ENCODE peak calls at places on chromosomes 2 and 18, in four cellular contexts. D, B, W and V are unnamed samples.

GRCh38 chr2:28009732-28010131 is 119.2 kb downstream of the BABAM2 start:
- DNase-seq in D (no peak), W (no peak), B (no peak), V (no peak)

GRCh38 chr2:24409700-24410556 is 49.6 kb upstream of the ITSN2 start:
- DNase-seq in W (no peak), B (peak; percentile 82), D (peak; percentile 45), V (no peak)

GRCh38 chr18:37396981-37397720 is 168.4 kb downstream of the CELF4 start:
- DNase-seq in W (no peak), D (no peak), B (no peak), V (no peak)

GRCh38 chr2:132037527-132038178 is 124.1 kb downstream of the ANKRD30BL start:
- DNase-seq in B (peak; percentile 38), W (peak; percentile 38), D (no peak), V (peak; percentile 58)

GRCh38 chr2:48600204-48600813 is 17.3 kb upstream of the GTF2A1L start:
- DNase-seq in D (no peak), B (peak; percentile 65), W (no peak), V (no peak)

GRCh38 chr2:146455325-146455724 is 1389.5 kb upstream of the ACVR2A start:
- DNase-seq in D (no peak), W (no peak), B (no peak), V (no peak)

GRCh38 chr2:191051825-191052778 is 38.1 kb upstream of the STAT1 start:
- DNase-seq in B (peak; percentile 80), D (no peak), W (no peak), V (no peak)

GRCh38 chr2:238527565-238527964 is 100.8 kb downstream of the ASB1 start:
- DNase-seq in W (no peak), D (no peak), B (peak; percentile 90), V (no peak)

GRCh38 chr2:159326569-159327255 is 40.2 kb upstream of the WDSUB1 start:
- DNase-seq in D (no peak), B (peak; percentile 73), W (no peak), V (no peak)

GRCh38 chr2:239206851-239207250 is 194.0 kb downstream of the HDAC4 start:
- DNase-seq in W (no peak), B (no peak), D (no peak), V (no peak)

GRCh38 chr2:422676-423435 is 135.0 kb upstream of the ALKAL2 start:
- DNase-seq in W (no peak), B (no peak), D (no peak), V (no peak)

GRCh38 chr18:48997985-48998831 is 47.4 kb upstream of the SMAD7 start:
- DNase-seq in W (peak; percentile 87), D (no peak), B (peak; percentile 99), V (peak; percentile 83)

GRCh38 chr18:44801796-44802195 is 121.1 kb downstream of the SETBP1 start:
- DNase-seq in B (no peak), W (no peak), D (no peak), V (no peak)

GRCh38 chr2:52178845-52179244 is 1146.9 kb upstream of the NRXN1 start:
- DNase-seq in D (no peak), W (no peak), B (no peak), V (no peak)

GRCh38 chr2:17878222-17879136 is at the start of gene KCNS3:
- DNase-seq in B (peak; percentile 78), D (peak; percentile 40), W (peak; percentile 62), V (peak; percentile 82)

GRCh38 chr2:202178342-202178958 is 59.9 kb downstream of the SUMO1 start:
- DNase-seq in D (peak; percentile 59), B (peak; percentile 79), W (no peak), V (no peak)

GRCh38 chr2:26008851-26009566 is 24.9 kb upstream of the RAB10 start:
- DNase-seq in D (peak; percentile 47), W (peak; percentile 82), B (peak; percentile 91), V (peak; percentile 69)

GRCh38 chr2:218027426-218028188 is 24.8 kb upstream of the TNS1 start:
- DNase-seq in B (no peak), W (no peak), D (no peak), V (peak; percentile 54)
- H3K4me1 ChIP-seq in B (no peaks in the 10 kb centered on the region), W (no peaks in the 10 kb centered on the region), D (no peaks in the 10 kb centered on the region), V (no peaks in the 10 kb centered on the region)

DNA sequence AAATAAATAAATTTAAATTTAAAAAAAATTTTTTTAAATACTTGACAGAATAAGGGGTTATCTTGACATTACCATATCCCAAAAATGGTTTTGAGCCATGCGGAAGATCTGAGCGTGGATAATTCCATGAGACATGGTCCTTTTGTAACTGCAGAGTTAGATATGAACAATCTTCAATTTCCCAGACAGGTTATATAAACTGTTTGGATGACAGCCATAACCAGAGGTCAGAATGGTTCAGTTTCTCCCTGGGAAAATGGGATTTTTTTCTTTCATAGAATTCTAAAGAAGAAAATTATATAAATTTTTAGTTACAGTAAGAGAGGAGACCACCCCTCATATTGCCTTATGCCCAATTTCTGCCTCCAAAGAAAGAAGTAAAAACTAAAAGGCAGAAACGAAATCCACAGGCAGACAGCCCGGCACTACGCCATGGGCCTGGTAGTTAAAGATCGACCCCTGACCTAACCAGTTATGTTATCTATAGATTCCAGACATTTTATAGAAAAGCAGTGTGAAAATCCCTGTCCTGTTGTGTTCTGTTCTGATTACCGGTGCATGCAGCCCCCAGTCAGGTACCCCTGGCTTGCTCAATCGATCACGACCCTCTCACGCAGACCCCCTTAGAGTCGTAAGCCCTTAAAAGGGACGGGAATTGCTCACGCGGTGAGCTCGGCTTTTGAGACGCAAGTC is 3.0 kb downstream of the GALM start:
- DNase-seq in D (no peak), W (no peak), B (no peak), V (no peak)
- H3K4me1 ChIP-seq in D (peaks cover 18% of the 10 kb centered on the region), W (peaks cover 21% of the 10 kb centered on the region), B (peaks cover 21% of the 10 kb centered on the region), V (peaks cover 11% of the 10 kb centered on the region)

DNA sequence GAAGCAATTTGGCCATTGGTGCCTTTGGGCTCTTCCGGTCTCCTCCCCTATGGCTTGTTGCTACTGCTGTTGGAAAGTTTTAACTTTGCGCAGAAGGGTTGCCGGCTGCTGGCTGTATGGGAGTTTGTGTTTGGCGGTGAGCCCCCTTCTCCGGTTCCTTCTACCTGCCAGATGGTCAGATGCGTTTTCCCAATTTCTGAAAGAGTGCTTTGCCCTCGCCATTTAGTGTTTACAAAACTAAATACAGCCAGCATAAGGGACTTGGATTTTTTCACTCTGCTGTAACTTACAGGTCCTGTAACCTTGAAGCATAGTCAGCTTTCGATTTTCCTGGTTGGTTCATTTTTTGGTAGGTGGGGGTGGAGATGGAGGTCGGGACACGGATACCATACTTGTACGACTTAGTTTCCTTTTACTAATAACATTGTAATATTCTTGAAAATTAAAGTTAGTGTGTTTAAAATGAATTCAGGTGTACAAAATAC is 604 bp downstream of the COQ10B start:
- DNase-seq in W (no peak), D (peak; percentile 87), B (no peak), V (no peak)
- H3K4me1 ChIP-seq in W (peaks cover 16% of the 10 kb centered on the region), D (peaks cover 23% of the 10 kb centered on the region), B (peaks cover 24% of the 10 kb centered on the region), V (peaks cover 27% of the 10 kb centered on the region)

DNA sequence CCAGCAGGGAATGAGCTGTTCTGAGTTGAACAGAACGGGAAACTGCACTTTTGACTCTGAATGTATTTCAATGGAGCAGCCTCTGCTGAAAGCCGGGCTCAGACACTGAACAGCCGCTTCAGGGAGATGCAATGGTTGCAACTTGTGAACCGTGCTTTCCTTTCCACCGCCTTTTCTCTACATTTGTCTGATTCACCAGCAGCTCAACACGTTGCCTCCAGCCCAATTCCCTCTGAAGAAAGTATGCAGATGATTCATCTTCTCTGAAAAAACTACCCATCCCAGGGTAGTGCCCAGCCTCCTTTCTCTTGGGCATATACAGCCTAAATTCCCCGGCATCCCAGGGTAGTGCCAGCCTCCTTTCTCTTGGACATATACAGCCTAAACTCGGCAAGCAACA is 119.2 kb upstream of the PKDCC start:
- DNase-seq in W (no peak), B (peak; percentile 94), D (no peak), V (no peak)
- H3K4me1 ChIP-seq in W (peaks cover 7% of the 10 kb centered on the region), B (peaks cover 43% of the 10 kb centered on the region), D (no peaks in the 10 kb centered on the region), V (peaks cover 7% of the 10 kb centered on the region)

DNA sequence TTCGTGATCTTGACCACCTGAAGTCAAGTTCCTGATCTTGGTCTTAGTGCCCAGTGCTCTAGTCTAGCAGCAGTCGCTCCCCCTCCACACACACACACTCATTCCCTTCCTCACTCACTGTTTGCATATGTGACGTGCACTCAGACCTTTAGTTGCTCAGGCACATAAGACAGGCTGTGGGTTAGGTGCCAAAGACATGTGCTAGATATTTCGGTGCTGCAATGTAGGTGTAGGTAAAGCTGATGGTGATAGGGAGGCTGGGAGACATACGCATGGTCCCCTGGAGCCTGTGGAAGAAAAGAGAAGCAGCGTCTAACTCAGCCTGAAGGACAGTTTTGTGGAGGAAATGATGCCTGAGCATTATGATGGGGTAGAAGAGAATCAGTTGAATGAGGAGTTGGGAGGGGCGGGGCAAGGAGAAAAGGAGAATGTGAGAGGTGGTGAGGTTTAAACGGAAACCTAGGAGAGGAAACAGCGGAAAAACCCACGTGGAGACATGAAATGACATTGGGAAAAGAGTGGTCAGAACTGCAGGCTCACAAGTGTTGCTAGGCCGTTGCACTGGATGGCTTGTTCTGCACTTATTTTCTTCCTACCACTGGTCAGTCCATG is 3.9 kb downstream of the TTC39C start:
- DNase-seq in B (no peak), W (no peak), D (no peak), V (no peak)
- H3K4me1 ChIP-seq in B (peaks cover 25% of the 10 kb centered on the region), W (peaks cover 66% of the 10 kb centered on the region), D (peaks cover 7% of the 10 kb centered on the region), V (peaks cover 29% of the 10 kb centered on the region)

DNA sequence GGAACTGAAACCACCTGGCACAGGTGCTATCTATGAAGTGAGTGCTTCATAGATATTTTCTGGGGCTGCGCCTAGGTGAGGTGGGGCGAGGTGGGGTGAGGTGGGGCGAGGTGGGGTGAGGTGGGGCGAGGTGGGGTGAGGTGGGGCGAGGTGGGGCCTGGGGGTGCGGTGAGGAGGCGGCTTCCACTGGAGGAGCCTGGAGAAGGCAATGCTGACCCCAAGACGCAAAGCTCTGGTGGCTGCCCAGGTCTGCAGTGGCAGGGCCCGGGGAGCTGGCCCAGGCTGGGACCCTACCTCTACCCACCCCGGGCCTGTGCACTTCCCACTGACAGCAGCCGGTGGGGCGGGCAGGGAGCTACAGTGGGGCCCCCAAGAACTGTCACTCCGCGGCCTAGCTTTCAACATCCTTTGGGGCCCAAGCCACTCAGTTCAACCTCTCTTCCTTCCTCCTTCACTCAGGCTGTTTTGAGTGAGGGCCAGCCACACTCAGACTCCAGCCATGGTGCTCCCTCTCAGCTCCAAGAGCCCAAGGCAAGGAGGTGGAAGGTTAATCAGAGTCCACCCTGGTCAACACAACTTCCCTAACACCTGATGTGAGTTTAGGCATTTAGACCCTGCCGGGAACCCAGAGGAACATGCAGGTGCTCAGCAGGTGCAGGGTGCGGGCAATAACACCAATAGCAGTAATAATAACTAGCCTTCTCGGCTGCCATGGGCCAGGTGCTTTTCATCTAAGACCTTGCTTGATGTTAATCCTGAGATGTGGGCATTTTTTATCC is 93.7 kb downstream of the ZFP36L2 start:
- DNase-seq in W (no peak), B (no peak), D (no peak), V (no peak)
- H3K4me1 ChIP-seq in W (peaks cover 98% of the 10 kb centered on the region), B (peaks cover 19% of the 10 kb centered on the region), D (peaks cover 10% of the 10 kb centered on the region), V (peaks cover 83% of the 10 kb centered on the region)

GRCh38 chr2:207135801-207136457 is 29.8 kb downstream of the KLF7 start:
- DNase-seq in B (no peak), W (no peak), D (no peak), V (no peak)

GRCh38 chr2:207133862-207134519 is 31.8 kb downstream of the KLF7 start:
- DNase-seq in D (no peak), B (peak; percentile 78), W (peak; percentile 78), V (peak; percentile 75)

GRCh38 chr2:207133493-207133861 is 32.3 kb downstream of the KLF7 start:
- DNase-seq in D (no peak), B (peak; percentile 34), W (no peak), V (no peak)

GRCh38 chr2:207136872-207137271 is 28.9 kb downstream of the KLF7 start:
- DNase-seq in B (no peak), W (no peak), D (no peak), V (no peak)

DNA sequence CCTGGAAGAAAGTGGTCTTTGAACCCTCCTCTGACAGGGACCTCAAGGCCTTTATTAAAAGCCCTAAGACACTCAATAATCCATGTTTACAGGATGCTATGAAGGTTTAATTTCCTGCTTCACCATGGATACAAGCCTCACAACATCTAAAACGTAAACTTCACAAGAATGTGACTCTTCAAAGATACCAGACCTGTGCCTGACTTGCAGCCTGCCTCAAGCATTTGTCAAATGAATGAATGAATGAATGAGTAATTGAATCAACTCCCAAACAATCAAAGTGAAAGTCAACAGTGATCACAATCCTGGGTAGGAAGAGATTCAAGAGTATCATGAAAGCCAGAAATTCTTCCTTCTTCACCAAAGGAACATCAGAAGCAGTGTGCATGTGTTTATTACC is 30.4 kb downstream of the KLF7 start:
- DNase-seq in W (no peak), D (no peak), B (peak; percentile 66), V (no peak)
- H3K4me1 ChIP-seq in W (peaks cover 97% of the 10 kb centered on the region), D (peaks cover 22% of the 10 kb centered on the region), B (peaks cover 84% of the 10 kb centered on the region), V (peaks cover 74% of the 10 kb centered on the region)